ENCODE peak calls at places on chromosomes 2 and 18, in ten cellular contexts. U, A, B, W, M, H, C, X, Q and P are unnamed samples.

GRCh38 chr2:12702661-12703121 is 14.0 kb upstream of the TRIB2 start:
- DNase-seq in U (no peak), A (no peak), B (no peak), W (no peak), M (no peak), H (no peak), C (no peak), X (no peak), Q (no peak), P (peak; percentile 47)

GRCh38 chr2:236672606-236673005 is 103.0 kb downstream of the ACKR3 start:
- DNase-seq in U (no peak), A (no peak), B (no peak), W (no peak), M (no peak), H (no peak), C (no peak), X (no peak), Q (no peak), P (peak; percentile 72)

GRCh38 chr18:3906072-3906471 is 456.1 kb downstream of the TGIF1 start:
- DNase-seq in U (no peak), A (no peak), B (no peak), W (no peak), M (no peak), H (no peak), C (no peak), X (no peak), Q (no peak), P (no peak)

GRCh38 chr18:74609535-74609934 is 11.9 kb downstream of the ZNF407 start:
- DNase-seq in U (no peak), A (no peak), B (no peak), W (no peak), M (no peak), H (no peak), C (no peak), X (no peak), Q (no peak), P (peak; percentile 34)

GRCh38 chr2:61439241-61440002 is 31.5 kb downstream of the USP34 start:
- DNase-seq in U (no peak), A (no peak), B (no peak), W (no peak), M (no peak), H (no peak), C (no peak), X (peak; percentile 44), Q (no peak), P (peak; percentile 87)

GRCh38 chr2:196967126-196967525 is 40.6 kb upstream of the PGAP1 start:
- DNase-seq in U (no peak), A (no peak), B (no peak), W (no peak), M (no peak), H (no peak), C (no peak), X (no peak), Q (no peak), P (no peak)

GRCh38 chr2:25845843-25846505 is 32.3 kb downstream of the ASXL2 start:
- DNase-seq in U (no peak), A (no peak), B (no peak), W (no peak), M (no peak), H (no peak), C (no peak), X (no peak), Q (no peak), P (no peak)

GRCh38 chr2:145228506-145228905 is 708.6 kb upstream of the ZEB2 start:
- DNase-seq in U (no peak), A (no peak), B (no peak), W (no peak), M (peak; percentile 16), H (no peak), C (no peak), X (no peak), Q (no peak), P (no peak)

GRCh38 chr2:204355688-204356087 is 189.6 kb upstream of the PARD3B start:
- DNase-seq in U (no peak), A (no peak), B (no peak), W (no peak), M (no peak), H (no peak), C (no peak), X (no peak), Q (no peak), P (no peak)

GRCh38 chr2:174771631-174772491 is 7.6 kb upstream of the CHRNA1 start:
- DNase-seq in U (peak; percentile 87), A (peak; percentile 49), B (peak; percentile 33), W (peak; percentile 37), M (peak; percentile 81), H (peak; percentile 84), C (peak; percentile 71), X (peak; percentile 69), Q (peak; percentile 71), P (peak; percentile 95)

GRCh38 chr18:6327895-6328623 is 86.7 kb downstream of the L3MBTL4 start:
- DNase-seq in U (no peak), A (no peak), B (no peak), W (no peak), M (no peak), H (no peak), C (no peak), X (no peak), Q (no peak), P (no peak)

GRCh38 chr18:79577451-79578395 is 101.9 kb upstream of the CTDP1 start:
- DNase-seq in U (peak; percentile 66), A (no peak), B (peak; percentile 83), W (no peak), M (no peak), H (peak; percentile 78), C (peak; percentile 20), X (no peak), Q (peak; percentile 34), P (no peak)

GRCh38 chr2:71669628-71670429 is 216.5 kb downstream of the DYSF start:
- DNase-seq in U (peak; percentile 52), A (no peak), B (no peak), W (no peak), M (peak; percentile 10), H (peak; percentile 51), C (no peak), X (no peak), Q (no peak), P (no peak)

GRCh38 chr2:64260817-64261216 is 116.6 kb upstream of the PELI1 start:
- DNase-seq in U (peak; percentile 78), A (peak; percentile 31), B (peak; percentile 87), W (no peak), M (no peak), H (peak; percentile 91), C (peak; percentile 71), X (peak; percentile 48), Q (peak; percentile 78), P (no peak)

GRCh38 chr2:216949685-216950397 is 90.0 kb upstream of the TNP1 start:
- DNase-seq in U (no peak), A (no peak), B (no peak), W (no peak), M (no peak), H (no peak), C (no peak), X (no peak), Q (no peak), P (no peak)

DNA sequence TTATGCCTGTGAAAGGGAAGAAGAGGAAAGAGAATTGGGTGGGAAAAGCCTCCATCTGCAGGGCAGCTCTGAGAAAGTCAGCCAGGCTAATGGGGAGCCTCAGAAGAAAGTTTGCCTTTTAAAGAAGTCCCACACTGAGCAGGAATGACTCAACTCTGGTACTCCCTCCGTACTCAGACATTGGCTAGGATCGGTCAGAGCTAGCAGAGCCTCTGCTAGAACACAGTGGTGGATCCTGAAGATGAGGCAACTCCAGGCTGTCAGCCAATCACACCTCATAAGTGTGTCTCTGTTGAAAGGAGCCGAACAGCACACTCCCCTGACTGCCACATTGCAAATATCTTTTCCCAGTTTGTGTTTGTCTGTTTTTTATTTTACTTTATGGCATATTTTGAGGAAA is 96.9 kb downstream of the HNRNPLL start:
- DNase-seq in U (peak; percentile 96), A (no peak), B (no peak), W (no peak), M (no peak), H (no peak), C (peak; percentile 44), X (no peak), Q (peak; percentile 23), P (no peak)
- TF ChIP-seq POLR2AphosphoS5 in U (peak; percentile 74), A (no peak), B (no peak), W (no peak), M (no peak), H (no peak), C (no peak), X (peak; percentile 66), Q (no peak), P (peak; percentile 90)

DNA sequence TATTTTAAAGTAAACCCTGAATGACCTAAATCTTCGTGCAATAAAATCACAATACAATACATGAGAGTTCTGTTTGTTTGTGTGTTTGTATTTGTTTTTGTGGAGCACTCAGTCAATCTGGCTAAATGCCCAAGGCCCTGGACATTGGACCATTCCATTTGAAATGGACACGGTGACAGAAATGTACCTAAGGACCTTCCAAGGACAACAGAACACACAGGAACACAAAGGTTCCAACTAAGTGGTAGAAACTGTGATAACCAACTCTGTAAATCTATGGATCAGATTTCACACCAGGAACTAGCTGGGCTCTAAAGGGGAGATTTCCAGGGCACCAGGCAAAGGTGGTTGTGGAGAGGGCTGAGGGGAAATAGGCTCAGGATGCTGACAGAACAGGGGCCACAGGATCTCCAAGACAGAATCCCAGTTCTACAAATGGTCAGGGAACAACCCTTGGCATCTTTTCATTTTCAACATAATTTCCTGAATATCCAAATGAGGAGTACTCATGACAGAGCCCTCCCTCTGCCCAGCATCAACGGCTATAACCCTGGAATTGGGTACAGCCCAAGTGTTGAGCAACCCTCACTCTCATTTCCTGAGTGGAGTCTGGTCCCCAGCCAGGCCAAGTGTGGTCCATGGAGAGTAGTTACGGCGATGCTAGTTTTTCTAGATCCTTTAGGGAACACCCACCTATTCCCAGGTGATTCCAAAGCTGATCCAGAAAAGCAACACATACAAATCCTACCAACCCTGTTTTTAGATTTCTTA is 78.4 kb downstream of the NCKAP5 start:
- DNase-seq in U (peak; percentile 65), A (no peak), B (no peak), W (no peak), M (no peak), H (no peak), C (no peak), X (no peak), Q (no peak), P (no peak)
- TF ChIP-seq POLR2AphosphoS5 in U (no peak), A (no peak), B (no peak), W (no peak), M (no peak), H (no peak), C (no peak), X (no peak), Q (no peak), P (no peak)

GRCh38 chr2:165868211-165868610 is 74.2 kb upstream of the GALNT3 start:
- DNase-seq in U (no peak), A (no peak), B (no peak), W (no peak), M (peak; percentile 33), H (no peak), C (no peak), X (no peak), Q (no peak), P (no peak)
- TF ChIP-seq POLR2AphosphoS5 in U (no peak), A (no peak), B (no peak), W (no peak), M (peak; percentile 46), H (no peak), C (no peak), X (no peak), Q (no peak), P (no peak)

DNA sequence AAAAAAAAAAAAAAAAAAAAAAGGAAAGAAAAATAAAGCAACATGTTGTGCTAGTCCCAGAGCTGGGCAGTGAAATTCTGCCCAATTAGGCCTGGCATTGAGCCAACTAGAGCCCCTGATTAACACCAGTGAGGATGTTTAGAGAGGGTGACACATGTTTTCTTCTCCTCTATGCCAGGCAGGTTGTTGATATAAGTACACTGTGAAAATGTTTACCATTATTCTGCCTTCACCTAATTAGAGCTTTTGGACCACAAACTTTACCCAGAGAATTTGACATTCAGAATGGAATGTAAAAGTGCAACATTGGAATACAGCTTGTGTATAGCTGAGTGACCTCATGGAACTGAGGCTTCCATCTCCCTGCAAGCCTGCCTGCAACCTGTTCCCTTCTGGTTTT is 95.9 kb upstream of the MSH2 start:
- DNase-seq in U (no peak), A (no peak), B (no peak), W (no peak), M (peak; percentile 57), H (peak; percentile 6), C (no peak), X (no peak), Q (no peak), P (no peak)
- TF ChIP-seq POLR2AphosphoS5 in U (no peak), A (no peak), B (no peak), W (no peak), M (no peak), H (no peak), C (no peak), X (no peak), Q (no peak), P (peak; percentile 15)